ENCODE peak calls at places on chromosomes 16 and 17, in four cellular contexts. O is A549, S is heart left ventricle, I is erythroblast. Q is an unnamed sample.

GRCh38 chr17:77427471-77427991 is 286.8 kb downstream of the SEC14L1 start:
- DNase-seq in O (no peak), S (peak), I (no peak), Q (peak)

GRCh38 chr17:19757536-19758180 is 9.6 kb upstream of the ALDH3A1 start:
- DNase-seq in O (no peak), S (no peak), I (no peak), Q (no peak)

GRCh38 chr16:83675136-83675535 is 132.6 kb upstream of the HSBP1 start:
- DNase-seq in O (no peak), I (no peak), S (no peak), Q (no peak)

GRCh38 chr16:86202267-86202666 is 303.3 kb downstream of the IRF8 start:
- DNase-seq in I (no peak), O (no peak), S (no peak), Q (no peak)

GRCh38 chr17:6915620-6916019 is 80.2 kb upstream of the ALOX12 start:
- DNase-seq in S (no peak), O (no peak), I (no peak), Q (no peak)

GRCh38 chr16:23207485-23207884 is 24.9 kb downstream of the SCNN1G start:
- DNase-seq in O (no peak), S (no peak), I (no peak), Q (no peak)

GRCh38 chr17:78364436-78365281 is 4.8 kb upstream of the SOCS3 start:
- DNase-seq in S (no peak), O (no peak), I (no peak), Q (no peak)

GRCh38 chr16:53209489-53209888 is 154.7 kb downstream of the CHD9 start:
- DNase-seq in I (peak), O (no peak), S (no peak), Q (no peak)

GRCh38 chr17:47210105-47210504 is 957 bp downstream of the MYL4 start:
- DNase-seq in O (no peak), S (no peak), I (peak), Q (no peak)

GRCh38 chr17:62628845-62629555 is 1.5 kb downstream of the MRC2 start:
- DNase-seq in I (no peak), S (no peak), O (no peak), Q (no peak)

GRCh38 chr17:81132770-81133723 is 32.3 kb upstream of the PVALEF start:
- DNase-seq in S (no peak), O (no peak), I (no peak), Q (no peak)

GRCh38 chr16:19696312-19696711 is 21.7 kb downstream of the KNOP1 start:
- DNase-seq in O (no peak), I (peak), S (peak), Q (peak)

GRCh38 chr17:378068-378467 is 25.5 kb upstream of the RPH3AL start:
- DNase-seq in S (no peak), O (no peak), I (no peak), Q (no peak)

GRCh38 chr17:76480676-76481075 is 13.3 kb downstream of the AANAT start:
- DNase-seq in O (no peak), I (no peak), S (no peak), Q (no peak)

GRCh38 chr16:19400709-19401108 is 17.0 kb upstream of the TMC5 start:
- DNase-seq in O (no peak), I (peak), S (no peak), Q (no peak)

GRCh38 chr17:65604070-65604469 is 42.6 kb upstream of the AXIN2 start:
- DNase-seq in I (no peak), O (no peak), S (no peak), Q (no peak)

GRCh38 chr16:77297996-77298637 is 98.9 kb downstream of the SYCE1L start:
- DNase-seq in O (no peak), I (no peak), S (no peak), Q (no peak)

GRCh38 chr16:6165330-6165984 is 1067.9 kb upstream of the EEF2KMT start:
- DNase-seq in O (no peak), S (no peak), I (no peak), Q (no peak)

GRCh38 chr17:6099492-6099891 is 29.3 kb downstream of the WSCD1 start:
- DNase-seq in S (no peak), O (no peak), I (no peak), Q (no peak)

GRCh38 chr17:7417056-7417655 is 3.0 kb upstream of the SPEM1 start:
- DNase-seq in I (no peak), S (peak), O (no peak), Q (no peak)

GRCh38 chr17:10772425-10773380 is 31.2 kb downstream of the TMEM238L start:
- DNase-seq in O (no peak), S (no peak), I (peak), Q (peak)

GRCh38 chr16:19008245-19008644 is 24.5 kb downstream of the TMC7 start:
- DNase-seq in S (no peak), I (no peak), O (no peak), Q (no peak)

GRCh38 chr17:59695943-59696681 is 11.1 kb downstream of the PTRH2 start:
- DNase-seq in O (no peak), S (no peak), I (peak), Q (no peak)

GRCh38 chr16:84050316-84050715 is 7.7 kb upstream of the SLC38A8 start:
- DNase-seq in O (no peak), S (no peak), I (no peak), Q (no peak)

GRCh38 chr16:11896776-11897175 is 19.0 kb downstream of the GSPT1 start:
- DNase-seq in O (no peak), S (no peak), I (no peak), Q (peak)

GRCh38 chr16:72787519-72788268 is 260.2 kb downstream of the ZFHX3 start:
- DNase-seq in O (no peak), I (peak), S (peak), Q (peak)

GRCh38 chr17:8803531-8804416 is 4.6 kb upstream of the MFSD6L start:
- DNase-seq in S (no peak), O (no peak), I (no peak), Q (no peak)

GRCh38 chr16:52470601-52471000 is 76.3 kb downstream of the TOX3 start:
- DNase-seq in O (no peak), S (no peak), I (no peak), Q (no peak)

GRCh38 chr17:71011389-71011788 is 842.1 kb downstream of the KCNJ2 start:
- DNase-seq in S (no peak), I (peak), O (no peak), Q (no peak)

GRCh38 chr16:14501331-14502255 is 128.5 kb downstream of the PARN start:
- DNase-seq in S (peak), I (peak), O (peak), Q (peak)

GRCh38 chr17:36183001-36183810 is 6.8 kb upstream of the TBC1D3B start:
- DNase-seq in S (peak), I (peak), O (peak), Q (peak)

GRCh38 chr16:89268987-89269735 is 51.7 kb downstream of the ZNF778 start:
- DNase-seq in O (no peak), S (no peak), I (no peak), Q (peak)

GRCh38 chr16:89598199-89598598 is 15.2 kb upstream of the DPEP1 start:
- DNase-seq in S (no peak), O (peak), I (peak), Q (peak)

GRCh38 chr17:1561420-1562177 is 993 bp downstream of the PITPNA start:
- DNase-seq in O (peak), I (peak), S (peak), Q (no peak)

GRCh38 chr16:28623172-28623711 is 13.4 kb upstream of the SULT1A1 start:
- DNase-seq in I (peak), S (peak), O (no peak), Q (no peak)

GRCh38 chr17:4968166-4968915 is 724 bp upstream of the SPAG7 start:
- DNase-seq in O (peak), I (no peak), S (peak), Q (no peak)

GRCh38 chr17:44006581-44007345 is 2.3 kb downstream of the NAGS start:
- DNase-seq in S (peak), I (peak), O (peak), Q (peak)
- TF ChIP-seq POLR2A in S (no peak), I (no peak), O (peak), Q (no peak)

DNA sequence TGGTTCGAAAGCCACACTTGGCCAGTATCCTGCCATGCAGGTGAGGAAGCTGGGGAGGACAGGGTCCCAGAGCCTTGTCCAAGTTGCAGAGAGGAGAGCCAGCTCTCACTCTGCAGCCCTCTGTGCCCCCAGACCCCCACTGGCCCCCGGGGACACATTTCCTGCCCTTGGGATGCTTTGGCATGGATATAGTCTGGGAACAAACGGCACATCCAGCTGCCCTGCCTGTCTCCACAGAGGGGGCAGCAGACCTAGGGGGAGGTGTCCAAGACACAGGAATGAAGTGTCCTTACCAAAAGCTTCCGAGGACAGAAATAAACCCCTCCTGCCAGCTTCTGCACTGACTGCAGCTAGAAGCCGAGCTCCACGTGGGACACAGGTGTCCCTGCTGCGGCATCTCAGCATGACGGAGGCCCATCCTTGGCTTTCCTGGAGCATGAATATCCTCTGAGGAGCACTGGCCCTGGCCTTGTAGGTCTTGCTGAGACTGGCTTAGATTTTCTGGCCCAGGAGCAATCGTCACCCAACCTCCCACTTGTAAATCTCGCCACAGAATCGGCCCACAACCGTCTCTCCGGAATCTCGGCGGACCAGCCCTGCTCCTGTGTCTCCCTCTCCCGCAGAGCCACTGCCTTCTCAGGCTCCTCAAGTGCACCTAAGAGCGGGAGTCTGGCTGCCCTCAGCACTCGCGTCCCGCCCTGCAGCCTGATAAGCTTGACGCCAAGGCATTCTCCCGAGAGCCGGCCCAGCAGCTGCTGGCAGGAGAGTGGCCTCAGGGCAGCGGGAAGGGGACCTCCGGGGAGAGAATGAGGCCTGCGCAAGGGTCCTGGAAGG is 1.1 kb upstream of the CAPN15 start:
- DNase-seq in S (peak), I (peak), O (no peak), Q (no peak)
- TF ChIP-seq POLR2A in S (no peak), I (no peak), O (peak), Q (no peak)

GRCh38 chr16:30395155-30395991 is at the start of gene ZNF48:
- DNase-seq in O (peak), S (peak), I (peak), Q (peak)
- TF ChIP-seq POLR2A in O (peak), S (no peak), I (no peak), Q (peak)

DNA sequence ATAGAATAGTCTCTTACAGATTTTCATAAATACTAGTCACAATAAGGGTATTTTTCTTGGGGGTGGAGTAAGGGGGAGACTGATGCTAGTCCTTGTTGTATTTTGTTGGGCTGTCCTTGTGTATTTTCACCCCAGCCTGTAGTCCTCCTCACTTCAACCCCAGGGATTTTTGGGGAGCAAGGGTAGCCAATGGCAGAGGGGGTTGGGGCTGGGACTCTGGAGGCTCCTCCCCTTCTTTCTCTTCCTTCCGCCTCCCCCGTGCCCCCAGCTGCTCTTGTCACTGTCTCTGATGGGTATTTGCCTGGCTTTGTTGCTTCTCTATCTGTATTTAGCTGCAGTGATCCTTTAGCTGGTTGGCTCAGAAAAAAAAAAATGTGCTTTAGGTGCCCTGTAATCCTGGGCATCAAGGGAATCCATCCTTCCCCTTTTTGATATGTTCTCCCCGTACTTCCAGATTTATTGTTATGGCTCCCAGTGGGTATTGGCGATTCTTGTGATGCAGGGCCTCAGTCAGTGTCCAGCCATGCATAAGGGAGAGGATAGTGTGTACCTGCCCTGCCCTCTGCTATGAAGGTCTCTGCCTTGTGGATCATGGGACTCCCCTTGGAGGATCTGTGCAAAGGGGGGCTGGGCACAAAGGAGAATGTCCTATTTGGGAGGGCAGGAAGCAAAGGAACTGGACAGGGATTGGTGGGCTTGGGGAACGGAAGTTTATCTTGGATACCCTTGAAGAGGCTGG is 16.5 kb downstream of the SNF8 start:
- DNase-seq in I (no peak), O (no peak), S (no peak), Q (no peak)
- TF ChIP-seq POLR2A in I (no peak), O (no peak), S (no peak), Q (no peak)